ENCODE peak calls at places on chromosomes 2 and 18, in four cellular contexts. I, H, P and S are unnamed samples.
A peak's percentile ranks its signal among the peaks of the same experiment; 100 is the strongest.

GRCh38 chr2:159637988-159638501 is 21.7 kb upstream of the BAZ2B start:
- DNase-seq in I (no peak), H (no peak), P (no peak), S (no peak)

GRCh38 chr2:204357175-204357695 is 188.0 kb upstream of the PARD3B start:
- DNase-seq in I (no peak), H (no peak), P (peak; percentile 30), S (no peak)

GRCh38 chr18:47893047-47893446 is 37.4 kb downstream of the SMAD2 start:
- DNase-seq in I (no peak), H (no peak), P (no peak), S (no peak)

GRCh38 chr2:218833023-218833609 is 1.5 kb upstream of the PRKAG3 start:
- DNase-seq in I (no peak), H (no peak), P (no peak), S (no peak)

GRCh38 chr2:206478340-206478739 is 35.0 kb downstream of the ADAM23 start:
- DNase-seq in I (no peak), H (no peak), P (no peak), S (no peak)

GRCh38 chr2:31467426-31467825 is 52.9 kb upstream of the XDH start:
- DNase-seq in I (no peak), H (no peak), P (no peak), S (no peak)

GRCh38 chr18:56815926-56816325 is 164.8 kb downstream of the WDR7 start:
- DNase-seq in I (no peak), H (no peak), P (no peak), S (no peak)

GRCh38 chr2:216666461-216667233 is 28.7 kb downstream of the IGFBP5 start:
- DNase-seq in I (peak; percentile 67), H (peak; percentile 71), P (peak; percentile 79), S (peak; percentile 89)

GRCh38 chr2:20939786-20940480 is 103.9 kb downstream of the APOB start:
- DNase-seq in I (no peak), H (no peak), P (no peak), S (no peak)

GRCh38 chr18:43681661-43682060 is 404.4 kb upstream of the SYT4 start:
- DNase-seq in I (no peak), H (no peak), P (no peak), S (no peak)

GRCh38 chr2:70923378-70924015 is 12.2 kb upstream of the ATP6V1B1 start:
- DNase-seq in I (no peak), H (no peak), P (peak; percentile 33), S (peak; percentile 69)

GRCh38 chr2:137968477-137969417 is 4.5 kb downstream of the HNMT start:
- DNase-seq in I (no peak), H (no peak), P (no peak), S (no peak)

GRCh38 chr18:48949606-48950535 is 894 bp downstream of the SMAD7 start:
- DNase-seq in I (peak; percentile 33), H (no peak), P (peak; percentile 71), S (peak; percentile 66)

GRCh38 chr18:76487076-76487475 is 8.0 kb downstream of the ZNF516 start:
- DNase-seq in I (no peak), H (no peak), P (no peak), S (no peak)

GRCh38 chr2:233481368-233482142 is 85.0 kb downstream of the USP40 start:
- DNase-seq in I (no peak), H (no peak), P (no peak), S (no peak)

GRCh38 chr18:44744206-44745180 is 63.8 kb downstream of the SETBP1 start:
- DNase-seq in I (peak; percentile 12), H (no peak), P (peak; percentile 84), S (peak; percentile 52)

GRCh38 chr2:42770288-42771131 is 6.6 kb upstream of the OXER1 start:
- DNase-seq in I (peak; percentile 85), H (peak; percentile 44), P (peak; percentile 92), S (peak; percentile 74)

GRCh38 chr2:175577405-175577986 is 396.0 kb upstream of the ATP5MC3 start:
- DNase-seq in I (no peak), H (no peak), P (no peak), S (no peak)

GRCh38 chr2:113136828-113137775 is 9.7 kb downstream of the IL1RN start:
- DNase-seq in I (peak; percentile 55), H (no peak), P (peak; percentile 48), S (peak; percentile 17)

GRCh38 chr2:234454433-234454832 is 42.4 kb downstream of the ARL4C start:
- DNase-seq in I (no peak), H (no peak), P (no peak), S (no peak)

GRCh38 chr2:31233741-31234689 is at the start of gene EHD3:
- DNase-seq in I (peak; percentile 72), H (peak; percentile 95), P (peak; percentile 98), S (peak; percentile 97)

GRCh38 chr18:11868230-11868629 is 17.0 kb downstream of the CHMP1B start:
- DNase-seq in I (no peak), H (no peak), P (no peak), S (no peak)
- TF ChIP-seq TEAD4 in I (no peak), H (no peak), P (no peak), S (no peak)

GRCh38 chr2:17853799-17854198 is 24.7 kb upstream of the KCNS3 start:
- DNase-seq in I (no peak), H (no peak), P (no peak), S (peak; percentile 39)

GRCh38 chr2:17858064-17858463 is 20.4 kb upstream of the KCNS3 start:
- DNase-seq in I (no peak), H (no peak), P (no peak), S (no peak)

GRCh38 chr2:17851731-17852585 is 26.5 kb upstream of the KCNS3 start:
- DNase-seq in I (peak; percentile 57), H (no peak), P (peak; percentile 76), S (peak; percentile 72)

GRCh38 chr2:17857016-17857415 is 21.5 kb upstream of the KCNS3 start:
- DNase-seq in I (no peak), H (no peak), P (no peak), S (no peak)
- TF ChIP-seq TEAD4 in I (no peak), H (no peak), P (no peak), S (no peak)

GRCh38 chr2:142495141-142495540 is 364.3 kb upstream of the LRP1B start:
- DNase-seq in I (no peak), H (no peak), P (no peak), S (no peak)
- TF ChIP-seq TEAD4 in I (no peak), H (no peak), P (no peak), S (no peak)

GRCh38 chr2:128442891-128443302 is 124.2 kb upstream of the HS6ST1 start:
- DNase-seq in I (no peak), H (no peak), P (no peak), S (peak; percentile 45)
- TF ChIP-seq TEAD4 in I (no peak), H (no peak), P (no peak), S (no peak)

DNA sequence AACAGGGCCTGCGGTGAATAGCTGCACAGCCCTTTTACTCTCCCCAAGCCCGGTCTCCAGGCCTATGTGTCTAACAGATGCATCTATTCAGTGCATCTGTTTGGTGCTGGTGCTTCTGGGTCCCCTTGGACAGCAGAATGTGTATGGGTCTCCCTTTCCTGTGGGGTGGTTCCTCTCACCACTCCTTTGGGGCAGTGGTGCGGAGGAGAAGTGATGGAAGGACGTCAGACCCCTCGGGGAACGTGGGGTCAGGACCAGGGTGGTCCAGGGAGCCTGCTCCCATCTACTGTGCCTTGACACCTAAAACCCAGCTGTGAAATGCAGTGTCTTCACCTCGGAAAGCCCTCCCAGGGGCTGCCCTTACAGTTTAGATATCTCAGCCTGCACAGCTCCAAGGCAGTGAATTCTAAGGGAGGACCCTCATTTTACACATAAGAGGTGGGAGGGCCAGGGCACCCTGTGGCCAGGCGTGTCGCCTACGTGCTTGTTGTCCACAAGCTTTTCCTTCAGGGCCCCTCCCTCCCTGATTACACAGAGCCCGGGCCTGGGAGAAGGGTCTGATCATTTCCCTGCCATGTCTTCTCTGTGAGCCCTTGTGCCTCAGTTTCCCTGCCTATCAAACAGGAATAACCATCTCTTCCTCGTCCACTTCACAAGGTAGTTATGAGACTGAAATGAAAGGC is 208.6 kb downstream of the KLHL29 start:
- DNase-seq in I (no peak), H (no peak), P (no peak), S (no peak)
- TF ChIP-seq TEAD4 in I (no peak), H (no peak), P (no peak), S (no peak)

GRCh38 chr18:62425465-62426190 is 97.2 kb upstream of the ZCCHC2 start:
- DNase-seq in I (peak; percentile 45), H (peak; percentile 77), P (peak; percentile 66), S (peak; percentile 57)

GRCh38 chr18:62426191-62426488 is 96.7 kb upstream of the ZCCHC2 start:
- DNase-seq in I (no peak), H (no peak), P (no peak), S (no peak)

GRCh38 chr18:62420151-62420512 is 95.0 kb downstream of the TNFRSF11A start:
- DNase-seq in I (peak; percentile 11), H (no peak), P (no peak), S (no peak)

GRCh38 chr18:62418258-62418657 is 93.1 kb downstream of the TNFRSF11A start:
- DNase-seq in I (no peak), H (no peak), P (no peak), S (no peak)

DNA sequence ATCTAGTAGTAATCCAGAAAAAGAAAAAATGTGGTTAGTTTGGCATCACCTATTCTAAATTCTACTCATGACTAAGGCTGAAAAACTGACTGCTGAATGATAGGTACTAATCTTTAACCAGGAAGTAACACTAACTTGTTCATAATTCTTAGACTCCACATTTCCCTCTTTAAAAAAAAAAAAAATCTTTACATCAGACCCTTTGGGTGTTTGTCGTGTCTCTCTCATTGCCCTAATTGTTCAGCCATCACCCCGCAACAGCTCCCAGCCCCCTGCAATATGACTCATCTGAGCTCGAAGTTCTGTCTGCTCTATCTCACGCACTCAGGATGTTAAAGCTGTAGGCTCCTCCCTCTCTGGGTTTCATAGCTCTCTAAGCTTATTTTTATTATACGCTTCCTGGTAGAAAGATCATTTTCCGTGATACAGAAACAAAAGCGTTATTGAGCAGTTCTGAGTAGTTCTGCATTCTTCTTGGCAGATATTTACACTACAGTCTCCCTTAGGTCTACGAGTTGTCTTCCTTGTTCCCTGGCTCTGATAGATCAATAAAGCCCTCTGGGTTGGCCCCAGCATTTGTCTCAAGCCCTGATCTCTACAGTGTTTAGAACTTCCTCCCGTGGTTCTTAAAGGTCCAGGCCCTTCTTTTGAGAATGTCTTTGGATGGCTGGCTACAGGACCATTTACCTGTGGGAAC is 95.6 kb downstream of the TNFRSF11A start:
- DNase-seq in I (peak; percentile 73), H (no peak), P (no peak), S (no peak)
- TF ChIP-seq TEAD4 in I (peak; percentile 36), H (no peak), P (no peak), S (no peak)

GRCh38 chr18:35141567-35142269 is 99.1 kb upstream of the ZNF397 start:
- DNase-seq in I (no peak), H (no peak), P (no peak), S (no peak)
- TF ChIP-seq TEAD4 in I (no peak), H (no peak), P (no peak), S (no peak)

GRCh38 chr2:8234757-8235374 is 447.0 kb upstream of the ID2 start:
- DNase-seq in I (no peak), H (no peak), P (no peak), S (no peak)

GRCh38 chr2:8231909-8232308 is 449.9 kb upstream of the ID2 start:
- DNase-seq in I (no peak), H (no peak), P (no peak), S (no peak)

GRCh38 chr2:8234253-8234652 is 447.6 kb upstream of the ID2 start:
- DNase-seq in I (no peak), H (no peak), P (no peak), S (no peak)

GRCh38 chr2:8229546-8229986 is 452.3 kb upstream of the ID2 start:
- DNase-seq in I (peak; percentile 46), H (no peak), P (no peak), S (peak; percentile 25)

GRCh38 chr2:8230466-8230865 is 451.4 kb upstream of the ID2 start:
- DNase-seq in I (no peak), H (no peak), P (no peak), S (no peak)
- TF ChIP-seq TEAD4 in I (no peak), H (no peak), P (no peak), S (no peak)